ENCODE peak calls at places on chromosomes 5 and 9, in five cellular contexts. Q is A549; F is activated naive CD8-positive, alpha-beta T cell treated with anti-CD3 and anti-CD28 coated beads, Interleukin-2, amount 50 U/mL, for 24 hours; W is AG04450; X is iris pigment epithelial cell. R is an unnamed sample.

GRCh38 chr9:126057461-126057860 is 269.2 kb upstream of the MVB12B start:
- DNase-seq in W (no peak), X (no peak), F (no peak), Q (no peak), R (no peak)

GRCh38 chr5:146860213-146860891 is 18.2 kb downstream of the PPP2R2B start:
- DNase-seq in Q (no peak), F (no peak), W (no peak), X (peak; percentile 34), R (no peak)

GRCh38 chr9:128503870-128504269 is 649 bp upstream of the GLE1 start:
- DNase-seq in Q (no peak), X (peak; percentile 42), W (no peak), F (no peak), R (no peak)

GRCh38 chr5:139733698-139734491 is 61.7 kb upstream of the PSD2 start:
- DNase-seq in X (no peak), Q (no peak), W (no peak), F (no peak), R (no peak)

GRCh38 chr9:107732781-107733529 is 243.4 kb upstream of the KLF4 start:
- DNase-seq in Q (no peak), X (peak; percentile 52), W (no peak), F (no peak), R (no peak)

GRCh38 chr5:851076-851475 is 290 bp upstream of the ZDHHC11 start:
- DNase-seq in F (no peak), W (no peak), X (no peak), Q (no peak), R (no peak)

GRCh38 chr9:15936316-15936869 is 383.6 kb downstream of the CCDC171 start:
- DNase-seq in F (no peak), Q (no peak), W (no peak), X (peak; percentile 41), R (no peak)

GRCh38 chr5:154446183-154447073 is 631 bp downstream of the SAP30L start:
- DNase-seq in F (peak; percentile 45), Q (peak; percentile 39), W (no peak), X (peak; percentile 72), R (peak; percentile 21)

GRCh38 chr9:107638922-107639321 is 149.4 kb upstream of the KLF4 start:
- DNase-seq in W (no peak), F (no peak), X (peak; percentile 42), Q (peak; percentile 42), R (no peak)

GRCh38 chr9:38362912-38363588 is 29.5 kb upstream of the ALDH1B1 start:
- DNase-seq in X (peak; percentile 81), W (peak; percentile 67), F (no peak), Q (peak; percentile 72), R (no peak)

GRCh38 chr9:114237781-114238180 is 82.4 kb downstream of the COL27A1 start:
- DNase-seq in X (no peak), W (no peak), Q (no peak), F (no peak), R (no peak)

GRCh38 chr5:142492781-142493281 is 168.0 kb upstream of the SPRY4 start:
- DNase-seq in Q (no peak), F (no peak), X (peak; percentile 55), W (no peak), R (no peak)

GRCh38 chr5:39794511-39794910 is 369.7 kb upstream of the DAB2 start:
- DNase-seq in W (no peak), Q (peak; percentile 6), X (peak; percentile 52), F (no peak), R (no peak)

GRCh38 chr9:1869843-1870242 is 145.3 kb upstream of the SMARCA2 start:
- DNase-seq in W (no peak), Q (peak; percentile 29), X (peak; percentile 8), F (peak; percentile 26), R (no peak)

GRCh38 chr5:133083901-133084300 is 32.1 kb downstream of the HSPA4 start:
- DNase-seq in W (no peak), Q (no peak), X (peak; percentile 16), F (no peak), R (no peak)

GRCh38 chr5:37668524-37669047 is 171.3 kb downstream of the GDNF start:
- DNase-seq in Q (peak; percentile 93), X (peak; percentile 100), W (peak; percentile 97), F (no peak), R (no peak)

GRCh38 chr5:149273237-149273636 is 1.6 kb downstream of the AFAP1L1 start:
- DNase-seq in X (no peak), Q (no peak), F (no peak), W (no peak), R (no peak)

GRCh38 chr5:148984333-148984732 is 78.5 kb downstream of the SH3TC2 start:
- DNase-seq in Q (peak; percentile 36), X (peak; percentile 35), F (no peak), W (no peak), R (no peak)

GRCh38 chr5:102668220-102668930 is 86.7 kb upstream of the PAM start:
- DNase-seq in X (no peak), W (no peak), F (no peak), Q (no peak), R (no peak)

GRCh38 chr9:134496413-134497282 is 145.0 kb upstream of the COL5A1 start:
- DNase-seq in X (peak; percentile 41), Q (no peak), W (peak; percentile 36), F (no peak), R (no peak)

GRCh38 chr5:95113489-95113888 is 171.4 kb downstream of the MCTP1 start:
- DNase-seq in F (no peak), Q (no peak), W (peak; percentile 4), X (peak; percentile 74), R (no peak)

GRCh38 chr5:7754997-7755596 is 95.8 kb downstream of the CFAP90 start:
- DNase-seq in W (no peak), Q (peak; percentile 72), F (peak; percentile 44), X (peak; percentile 36), R (peak; percentile 7)

GRCh38 chr5:35198096-35198495 is 32.2 kb downstream of the PRLR start:
- DNase-seq in Q (no peak), X (peak; percentile 58), F (no peak), W (no peak), R (no peak)

GRCh38 chr9:34869390-34869789 is 88.7 kb upstream of the PHF24 start:
- DNase-seq in W (no peak), X (peak; percentile 50), F (no peak), Q (peak; percentile 47), R (no peak)

GRCh38 chr5:96627792-96628191 is 34.4 kb upstream of the CAST start:
- DNase-seq in Q (peak; percentile 78), X (no peak), W (no peak), F (no peak), R (no peak)

GRCh38 chr9:72602629-72603028 is 81.2 kb downstream of the TMC1 start:
- DNase-seq in F (no peak), Q (no peak), W (no peak), X (no peak), R (no peak)

GRCh38 chr5:88682797-88683496 is 200.0 kb downstream of the MEF2C start:
- DNase-seq in Q (no peak), F (no peak), X (no peak), W (no peak), R (no peak)

GRCh38 chr9:111454751-111455150 is 29.4 kb downstream of the ECPAS start:
- DNase-seq in F (no peak), W (no peak), X (no peak), Q (no peak), R (no peak)

GRCh38 chr9:115595951-115596742 is 478.2 kb upstream of the TNC start:
- DNase-seq in Q (peak; percentile 9), W (no peak), X (peak; percentile 98), F (no peak), R (no peak)

GRCh38 chr5:40386293-40386692 is 293.4 kb upstream of the PTGER4 start:
- DNase-seq in W (peak; percentile 34), Q (no peak), X (peak; percentile 58), F (no peak), R (peak; percentile 19)

GRCh38 chr9:115733736-115734135 is 419.9 kb upstream of the PAPPA start:
- DNase-seq in W (no peak), F (no peak), Q (no peak), X (no peak), R (no peak)